ENCODE peak calls at places on chromosome 17, in four cellular contexts. S is GM12878, J is H1, I is SK-N-SH. K is an unnamed sample.
A peak's percentile ranks its signal among the peaks of the same experiment; 100 is the strongest.

GRCh38 chr17:80947200-80947940 is 44.3 kb upstream of the CHMP6 start:
- DNase-seq in S (no peak), J (no peak), I (no peak), K (no peak)

GRCh38 chr17:38798614-38799500 is 499 bp downstream of the PIP4K2B start:
- DNase-seq in S (no peak), J (no peak), I (peak; percentile 78), K (peak; percentile 61)

GRCh38 chr17:71656987-71657858 is 463.6 kb upstream of the SOX9 start:
- DNase-seq in S (no peak), J (no peak), I (peak; percentile 6), K (no peak)

GRCh38 chr17:13557077-13557476 is 44.7 kb downstream of the HS3ST3A1 start:
- DNase-seq in S (no peak), J (no peak), I (no peak), K (no peak)

GRCh38 chr17:38911081-38911730 is 14.2 kb upstream of the LASP1NB start:
- DNase-seq in S (no peak), J (no peak), I (no peak), K (no peak)

GRCh38 chr17:67891481-67892119 is 66.3 kb downstream of the BPTF start:
- DNase-seq in S (no peak), J (no peak), I (peak; percentile 67), K (no peak)

GRCh38 chr17:29565643-29566472 is 979 bp downstream of the ABHD15 start:
- DNase-seq in S (no peak), J (no peak), I (peak; percentile 64), K (no peak)

GRCh38 chr17:6749519-6749918 is 6.3 kb upstream of the XAF1 start:
- DNase-seq in S (no peak), J (no peak), I (no peak), K (no peak)

GRCh38 chr17:10875984-10876555 is 38.2 kb upstream of the PIRT start:
- DNase-seq in S (no peak), J (peak; percentile 88), I (peak; percentile 58), K (peak; percentile 47)

GRCh38 chr17:13002761-13003453 is 14.9 kb downstream of the ELAC2 start:
- DNase-seq in S (no peak), J (peak; percentile 90), I (peak; percentile 78), K (peak; percentile 48)

GRCh38 chr17:38747385-38748328 is 479 bp downstream of the PCGF2 start:
- DNase-seq in S (no peak), J (peak; percentile 76), I (peak; percentile 80), K (peak; percentile 61)

DNA sequence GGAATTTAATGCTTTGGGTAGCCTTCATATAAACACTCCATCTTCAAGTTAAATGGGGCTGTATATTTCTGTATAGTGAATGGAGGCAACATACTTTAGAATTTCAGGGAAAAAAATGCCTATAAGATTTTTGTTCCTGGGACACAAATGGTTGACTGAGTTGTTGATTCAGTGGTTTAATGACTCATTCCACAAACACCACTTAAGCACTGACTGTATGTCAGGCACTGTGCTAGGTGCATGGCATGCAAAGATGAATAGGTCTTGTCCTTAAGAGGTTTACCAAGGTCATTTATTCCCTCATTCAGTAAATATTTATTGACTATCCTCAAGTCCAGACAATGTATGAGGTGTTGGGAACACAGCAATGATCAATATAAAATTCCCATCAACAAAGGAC is 417.1 kb downstream of the CA10 start:
- DNase-seq in S (no peak), J (no peak), I (no peak), K (no peak)
- TF ChIP-seq NRF1 in S (no peak), J (no peak), I (no peak), K (no peak)

GRCh38 chr17:74957935-74958549 is 14.5 kb downstream of the HID1 start:
- DNase-seq in S (no peak), J (peak; percentile 100), I (peak; percentile 96), K (peak; percentile 84)
- TF ChIP-seq NRF1 in S (no peak), J (no peak), I (no peak), K (no peak)

DNA sequence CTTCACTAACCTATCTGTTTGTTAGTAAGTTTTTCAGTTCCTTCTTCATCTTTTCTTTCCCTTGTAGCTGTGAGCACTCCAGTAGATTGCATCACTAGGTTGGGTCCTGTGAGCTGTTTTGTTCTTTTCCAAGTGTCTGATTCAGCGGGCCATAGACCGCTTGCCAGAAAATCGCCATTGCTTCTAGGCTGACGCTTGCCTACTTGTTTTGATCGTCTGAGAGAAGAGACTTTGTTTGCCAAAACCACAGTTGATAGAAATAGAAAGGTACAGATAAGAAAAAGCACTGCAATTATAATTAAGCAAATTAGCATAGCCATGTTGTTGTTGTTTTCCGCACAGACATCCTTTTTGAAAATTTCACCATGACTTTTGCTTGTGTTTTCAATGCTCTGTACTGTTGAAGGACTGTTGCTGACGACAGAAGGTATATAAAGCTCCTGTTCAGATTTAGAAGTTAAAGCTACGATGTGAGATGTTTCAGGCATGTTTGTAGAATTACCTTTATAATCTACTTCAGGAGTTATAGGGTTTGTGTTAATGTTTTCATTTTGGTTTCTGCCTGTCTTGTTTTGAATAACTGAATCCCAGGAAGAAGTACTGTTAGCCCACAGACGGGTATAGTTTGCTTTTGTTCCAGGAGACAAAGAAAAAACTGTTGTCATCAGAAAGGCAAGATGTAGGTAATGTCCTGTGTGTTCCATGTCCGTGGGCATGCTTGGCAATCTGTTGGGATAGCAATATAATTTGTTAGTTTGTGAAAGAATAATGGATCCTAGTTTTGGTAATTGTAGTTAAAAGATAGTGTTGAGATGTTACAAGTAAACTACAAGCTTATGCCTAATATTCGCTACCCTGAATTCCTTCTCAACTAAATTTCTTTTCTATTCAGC is 2.9 kb downstream of the EVI2A start:
- DNase-seq in S (peak; percentile 63), J (no peak), I (no peak), K (peak; percentile 33)
- TF ChIP-seq NRF1 in S (no peak), J (no peak), I (no peak), K (no peak)

DNA sequence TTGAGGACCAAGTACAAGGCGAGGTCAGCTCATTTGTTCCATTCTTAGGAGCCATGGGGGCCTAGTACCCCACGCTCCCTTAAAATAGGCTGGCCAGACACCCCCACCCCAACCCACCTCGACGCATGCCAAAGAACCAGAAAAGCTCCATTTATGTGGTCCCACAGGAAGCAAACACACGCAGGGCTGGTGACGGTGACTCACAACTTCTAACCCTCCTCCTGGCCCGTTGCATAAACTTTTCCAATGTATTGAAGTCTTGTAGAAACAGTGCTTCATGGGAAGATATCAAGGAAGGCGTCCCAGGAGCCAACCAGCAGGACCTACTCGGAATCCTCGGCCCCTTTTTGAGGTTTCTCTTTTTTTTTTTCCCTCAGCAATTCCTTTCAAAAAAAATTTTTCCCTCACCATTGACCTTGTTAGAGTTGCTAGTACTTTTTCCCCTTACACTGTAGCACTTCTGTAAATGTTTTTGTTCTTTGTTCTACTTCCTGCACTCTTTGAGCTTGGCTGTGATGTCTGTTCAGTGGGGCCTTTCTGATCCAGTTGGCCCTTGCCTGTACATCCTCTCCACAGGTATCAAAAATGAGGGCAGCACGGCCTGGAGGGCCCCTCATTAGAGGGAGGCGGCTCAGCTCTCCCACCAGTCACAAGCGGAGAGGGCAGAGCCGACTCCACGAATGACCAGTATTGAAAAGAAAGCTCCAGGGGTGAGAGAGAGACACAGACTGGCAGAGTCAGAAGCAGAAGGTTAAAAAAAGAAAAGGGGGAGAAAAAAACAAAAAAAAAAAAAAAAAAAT is 208.3 kb downstream of the RGS9 start:
- DNase-seq in S (no peak), J (no peak), I (no peak), K (no peak)
- TF ChIP-seq NRF1 in S (no peak), J (no peak), I (no peak), K (no peak)

GRCh38 chr17:74994440-74994839 is 7.0 kb downstream of the CDR2L start:
- DNase-seq in S (no peak), J (no peak), I (no peak), K (no peak)
- TF ChIP-seq NRF1 in S (no peak), J (no peak), I (no peak), K (no peak)

GRCh38 chr17:70028397-70028796 is 46.6 kb upstream of the KCNJ16 start:
- DNase-seq in S (no peak), J (no peak), I (no peak), K (no peak)
- TF ChIP-seq NRF1 in S (no peak), J (no peak), I (no peak), K (no peak)

GRCh38 chr17:61491981-61492380 is 39.8 kb downstream of the TBX4 start:
- DNase-seq in S (no peak), J (no peak), I (no peak), K (no peak)

GRCh38 chr17:61488878-61489718 is 36.9 kb downstream of the TBX4 start:
- DNase-seq in S (no peak), J (no peak), I (no peak), K (no peak)

GRCh38 chr17:61489719-61490490 is 37.7 kb downstream of the TBX4 start:
- DNase-seq in S (no peak), J (no peak), I (no peak), K (no peak)

GRCh38 chr17:61492759-61493526 is 40.7 kb downstream of the TBX4 start:
- DNase-seq in S (no peak), J (no peak), I (no peak), K (no peak)

DNA sequence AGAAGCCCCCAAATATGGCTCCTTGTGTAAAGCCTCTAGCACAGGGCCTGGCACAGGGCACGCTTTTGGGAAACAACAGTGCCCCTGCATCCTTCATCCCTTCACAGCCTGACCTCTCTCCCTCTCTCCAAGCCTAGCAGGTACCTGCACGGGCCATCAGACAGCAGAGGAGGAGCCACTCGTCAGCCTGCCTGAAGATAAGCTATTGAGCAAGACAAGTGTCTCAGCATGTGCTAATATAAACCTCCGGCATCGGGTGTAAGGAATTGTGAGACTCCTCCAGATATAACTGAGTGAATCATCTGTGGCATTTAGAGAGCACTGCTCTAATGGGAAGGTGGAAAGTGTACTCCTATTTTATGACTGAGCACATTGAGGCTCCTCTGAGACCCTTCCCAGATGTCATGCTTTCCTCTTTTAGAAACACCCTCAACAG is 38.3 kb downstream of the TBX4 start:
- DNase-seq in S (no peak), J (no peak), I (no peak), K (no peak)
- TF ChIP-seq NRF1 in S (no peak), J (no peak), I (no peak), K (no peak)

GRCh38 chr17:75828051-75828400 is 16.2 kb downstream of the UNC13D start:
- DNase-seq in S (no peak), J (no peak), I (no peak), K (no peak)

GRCh38 chr17:75827291-75828050 is 16.7 kb downstream of the UNC13D start:
- DNase-seq in S (no peak), J (peak; percentile 96), I (peak; percentile 99), K (peak; percentile 65)

GRCh38 chr17:75829747-75830146 is 14.5 kb downstream of the UNC13D start:
- DNase-seq in S (no peak), J (no peak), I (no peak), K (no peak)

GRCh38 chr17:75830168-75831031 is 13.8 kb downstream of the UNC13D start:
- DNase-seq in S (no peak), J (peak; percentile 90), I (peak; percentile 88), K (no peak)

GRCh38 chr17:75828741-75829140 is 15.5 kb downstream of the UNC13D start:
- DNase-seq in S (no peak), J (no peak), I (no peak), K (no peak)
- TF ChIP-seq NRF1 in S (no peak), J (no peak), I (no peak), K (no peak)